ENCODE peak calls at places on chromosomes 6 and 20, in five cellular contexts. One of them, this sample, is unnamed.

GRCh38 chr20:40993794-40994540 is 34.7 kb upstream of the TOP1 start:
- DNase-seq in mucosa of descending colon: no peak
- DNase-seq in ecto neural progenitor cell: no peak
- DNase-seq in fibroblast of pulmonary artery: no peak
- DNase-seq in epithelial cell of esophagus: no peak
- DNase-seq in this sample: no peak

GRCh38 chr6:98529364-98529763 is 305.0 kb upstream of the POU3F2 start:
- DNase-seq in mucosa of descending colon: no peak
- DNase-seq in ecto neural progenitor cell: no peak
- DNase-seq in fibroblast of pulmonary artery: no peak
- DNase-seq in epithelial cell of esophagus: no peak
- DNase-seq in this sample: no peak

GRCh38 chr20:62893700-62894099 is 32.1 kb upstream of the TCFL5 start:
- DNase-seq in mucosa of descending colon: peak; percentile 45
- DNase-seq in ecto neural progenitor cell: no peak
- DNase-seq in fibroblast of pulmonary artery: no peak
- DNase-seq in epithelial cell of esophagus: no peak
- DNase-seq in this sample: no peak

GRCh38 chr6:161356167-161356844 is 82.4 kb upstream of the AGPAT4 start:
- DNase-seq in mucosa of descending colon: no peak
- DNase-seq in ecto neural progenitor cell: peak; percentile 34
- DNase-seq in fibroblast of pulmonary artery: no peak
- DNase-seq in epithelial cell of esophagus: no peak
- DNase-seq in this sample: no peak

GRCh38 chr20:9608639-9609440 is 94.5 kb downstream of the LAMP5 start:
- DNase-seq in mucosa of descending colon: no peak
- DNase-seq in ecto neural progenitor cell: no peak
- DNase-seq in fibroblast of pulmonary artery: no peak
- DNase-seq in epithelial cell of esophagus: peak; percentile 47
- DNase-seq in this sample: no peak

GRCh38 chr20:36465109-36466080 is 75.9 kb upstream of the MYL9 start:
- DNase-seq in mucosa of descending colon: no peak
- DNase-seq in ecto neural progenitor cell: no peak
- DNase-seq in fibroblast of pulmonary artery: peak; percentile 65
- DNase-seq in epithelial cell of esophagus: peak; percentile 90
- DNase-seq in this sample: peak; percentile 75

GRCh38 chr6:4518506-4518905 is 257.7 kb upstream of the CDYL start:
- DNase-seq in mucosa of descending colon: no peak
- DNase-seq in ecto neural progenitor cell: no peak
- DNase-seq in fibroblast of pulmonary artery: peak; percentile 46
- DNase-seq in epithelial cell of esophagus: peak; percentile 32
- DNase-seq in this sample: no peak

GRCh38 chr20:10315138-10315537 is 96.5 kb downstream of the SNAP25 start:
- DNase-seq in mucosa of descending colon: no peak
- DNase-seq in ecto neural progenitor cell: no peak
- DNase-seq in fibroblast of pulmonary artery: no peak
- DNase-seq in epithelial cell of esophagus: no peak
- DNase-seq in this sample: no peak

GRCh38 chr6:82589509-82590206 is 226.0 kb downstream of the TPBG start:
- DNase-seq in mucosa of descending colon: no peak
- DNase-seq in ecto neural progenitor cell: no peak
- DNase-seq in fibroblast of pulmonary artery: peak; percentile 50
- DNase-seq in epithelial cell of esophagus: peak; percentile 67
- DNase-seq in this sample: peak; percentile 9

GRCh38 chr6:159676804-159677203 is 16.2 kb downstream of the SOD2 start:
- DNase-seq in mucosa of descending colon: no peak
- DNase-seq in ecto neural progenitor cell: no peak
- DNase-seq in fibroblast of pulmonary artery: peak; percentile 62
- DNase-seq in epithelial cell of esophagus: no peak
- DNase-seq in this sample: no peak

GRCh38 chr6:20746024-20746423 is 211.8 kb downstream of the CDKAL1 start:
- DNase-seq in mucosa of descending colon: no peak
- DNase-seq in ecto neural progenitor cell: no peak
- DNase-seq in fibroblast of pulmonary artery: no peak
- DNase-seq in epithelial cell of esophagus: peak; percentile 33
- DNase-seq in this sample: no peak

GRCh38 chr6:138817799-138818198 is 21.9 kb downstream of the ECT2L start:
- DNase-seq in mucosa of descending colon: peak; percentile 74
- DNase-seq in ecto neural progenitor cell: peak; percentile 60
- DNase-seq in fibroblast of pulmonary artery: peak; percentile 66
- DNase-seq in epithelial cell of esophagus: peak; percentile 100
- DNase-seq in this sample: peak; percentile 50

GRCh38 chr20:14142171-14142570 is 146.9 kb downstream of the MACROD2 start:
- DNase-seq in mucosa of descending colon: no peak
- DNase-seq in ecto neural progenitor cell: peak; percentile 74
- DNase-seq in fibroblast of pulmonary artery: peak; percentile 71
- DNase-seq in epithelial cell of esophagus: peak; percentile 71
- DNase-seq in this sample: no peak

GRCh38 chr6:66210964-66211363 is 503.9 kb upstream of the EYS start:
- DNase-seq in mucosa of descending colon: no peak
- DNase-seq in ecto neural progenitor cell: no peak
- DNase-seq in fibroblast of pulmonary artery: no peak
- DNase-seq in epithelial cell of esophagus: peak; percentile 0
- DNase-seq in this sample: no peak

GRCh38 chr6:156925718-156926607 is 148.8 kb downstream of the ARID1B start:
- DNase-seq in mucosa of descending colon: no peak
- DNase-seq in ecto neural progenitor cell: no peak
- DNase-seq in fibroblast of pulmonary artery: no peak
- DNase-seq in epithelial cell of esophagus: peak; percentile 45
- DNase-seq in this sample: no peak

GRCh38 chr6:151891524-151891923 is 84.0 kb downstream of the ESR1 start:
- DNase-seq in mucosa of descending colon: no peak
- DNase-seq in ecto neural progenitor cell: no peak
- DNase-seq in fibroblast of pulmonary artery: no peak
- DNase-seq in epithelial cell of esophagus: no peak
- DNase-seq in this sample: no peak

GRCh38 chr6:628772-629171 is 28.1 kb downstream of the HUS1B start:
- DNase-seq in mucosa of descending colon: no peak
- DNase-seq in ecto neural progenitor cell: no peak
- DNase-seq in fibroblast of pulmonary artery: no peak
- DNase-seq in epithelial cell of esophagus: no peak
- DNase-seq in this sample: no peak

GRCh38 chr6:154888896-154889295 is 106.2 kb upstream of the TIAM2 start:
- DNase-seq in mucosa of descending colon: no peak
- DNase-seq in ecto neural progenitor cell: no peak
- DNase-seq in fibroblast of pulmonary artery: no peak
- DNase-seq in epithelial cell of esophagus: no peak
- DNase-seq in this sample: no peak

GRCh38 chr20:24662756-24663399 is 193.4 kb downstream of the SYNDIG1 start:
- DNase-seq in mucosa of descending colon: no peak
- DNase-seq in ecto neural progenitor cell: no peak
- DNase-seq in fibroblast of pulmonary artery: no peak
- DNase-seq in epithelial cell of esophagus: no peak
- DNase-seq in this sample: no peak

GRCh38 chr20:31670371-31671228 is 32.9 kb downstream of the COX4I2 start:
- DNase-seq in mucosa of descending colon: peak; percentile 63
- DNase-seq in ecto neural progenitor cell: no peak
- DNase-seq in fibroblast of pulmonary artery: no peak
- DNase-seq in epithelial cell of esophagus: no peak
- DNase-seq in this sample: no peak

GRCh38 chr6:20447581-20448132 is 46.0 kb downstream of the E2F3 start:
- DNase-seq in mucosa of descending colon: no peak
- DNase-seq in ecto neural progenitor cell: no peak
- DNase-seq in fibroblast of pulmonary artery: peak; percentile 34
- DNase-seq in epithelial cell of esophagus: no peak
- DNase-seq in this sample: no peak

GRCh38 chr6:168165373-168165772 is 86.4 kb upstream of the FRMD1 start:
- DNase-seq in mucosa of descending colon: no peak
- DNase-seq in ecto neural progenitor cell: no peak
- DNase-seq in fibroblast of pulmonary artery: no peak
- DNase-seq in epithelial cell of esophagus: no peak
- DNase-seq in this sample: no peak

GRCh38 chr20:49641683-49642649 is 71.7 kb downstream of the B4GALT5 start:
- DNase-seq in mucosa of descending colon: peak; percentile 64
- DNase-seq in ecto neural progenitor cell: no peak
- DNase-seq in fibroblast of pulmonary artery: no peak
- DNase-seq in epithelial cell of esophagus: no peak
- DNase-seq in this sample: no peak

GRCh38 chr6:140051521-140052455 is 677.3 kb upstream of the CITED2 start:
- DNase-seq in mucosa of descending colon: no peak
- DNase-seq in ecto neural progenitor cell: no peak
- DNase-seq in fibroblast of pulmonary artery: peak; percentile 97
- DNase-seq in epithelial cell of esophagus: peak; percentile 96
- DNase-seq in this sample: no peak

GRCh38 chr6:42292002-42292735 is 74.5 kb upstream of the MRPS10 start:
- DNase-seq in mucosa of descending colon: no peak
- DNase-seq in ecto neural progenitor cell: no peak
- DNase-seq in fibroblast of pulmonary artery: peak; percentile 83
- DNase-seq in epithelial cell of esophagus: peak; percentile 94
- DNase-seq in this sample: peak; percentile 61

GRCh38 chr20:6045566-6045965 is 8.3 kb downstream of the LRRN4 start:
- DNase-seq in mucosa of descending colon: no peak
- DNase-seq in ecto neural progenitor cell: no peak
- DNase-seq in fibroblast of pulmonary artery: no peak
- DNase-seq in epithelial cell of esophagus: peak; percentile 16
- DNase-seq in this sample: no peak

GRCh38 chr6:107712523-107713213 is 111.4 kb downstream of the SCML4 start:
- DNase-seq in mucosa of descending colon: no peak
- DNase-seq in ecto neural progenitor cell: peak; percentile 42
- DNase-seq in fibroblast of pulmonary artery: peak; percentile 29
- DNase-seq in epithelial cell of esophagus: peak; percentile 90
- DNase-seq in this sample: peak; percentile 66

GRCh38 chr6:143180860-143181259 is 120.2 kb downstream of the AIG1 start:
- DNase-seq in mucosa of descending colon: no peak
- DNase-seq in ecto neural progenitor cell: no peak
- DNase-seq in fibroblast of pulmonary artery: no peak
- DNase-seq in epithelial cell of esophagus: no peak
- DNase-seq in this sample: no peak

GRCh38 chr6:22737331-22737730 is 168.0 kb downstream of the HDGFL1 start:
- DNase-seq in mucosa of descending colon: no peak
- DNase-seq in ecto neural progenitor cell: peak; percentile 71
- DNase-seq in fibroblast of pulmonary artery: peak; percentile 68
- DNase-seq in epithelial cell of esophagus: peak; percentile 53
- DNase-seq in this sample: no peak

GRCh38 chr6:148760568-148761531 is 14.0 kb downstream of the UST start:
- DNase-seq in mucosa of descending colon: peak; percentile 87
- DNase-seq in ecto neural progenitor cell: peak; percentile 62
- DNase-seq in fibroblast of pulmonary artery: peak; percentile 91
- DNase-seq in epithelial cell of esophagus: peak; percentile 38
- DNase-seq in this sample: peak; percentile 75

GRCh38 chr6:138485586-138486248 is 13.6 kb downstream of the NHSL1 start:
- DNase-seq in mucosa of descending colon: no peak
- DNase-seq in ecto neural progenitor cell: peak; percentile 68
- DNase-seq in fibroblast of pulmonary artery: no peak
- DNase-seq in epithelial cell of esophagus: no peak
- DNase-seq in this sample: no peak

GRCh38 chr6:125250511-125250910 is 51.3 kb downstream of the HDDC2 start:
- DNase-seq in mucosa of descending colon: no peak
- DNase-seq in ecto neural progenitor cell: no peak
- DNase-seq in fibroblast of pulmonary artery: no peak
- DNase-seq in epithelial cell of esophagus: no peak
- DNase-seq in this sample: no peak

GRCh38 chr20:50551288-50551687 is 41.1 kb downstream of the PTPN1 start:
- DNase-seq in mucosa of descending colon: no peak
- DNase-seq in ecto neural progenitor cell: no peak
- DNase-seq in fibroblast of pulmonary artery: no peak
- DNase-seq in epithelial cell of esophagus: peak; percentile 75
- DNase-seq in this sample: peak; percentile 50

GRCh38 chr6:43143235-43144124 is 27.6 kb upstream of the SRF start:
- DNase-seq in mucosa of descending colon: peak; percentile 82
- DNase-seq in ecto neural progenitor cell: peak; percentile 95
- DNase-seq in fibroblast of pulmonary artery: peak; percentile 92
- DNase-seq in epithelial cell of esophagus: peak; percentile 87
- DNase-seq in this sample: peak; percentile 87

GRCh38 chr6:30998785-30999184 is 11.5 kb upstream of the MUC22 start:
- DNase-seq in mucosa of descending colon: no peak
- DNase-seq in ecto neural progenitor cell: no peak
- DNase-seq in fibroblast of pulmonary artery: no peak
- DNase-seq in epithelial cell of esophagus: peak; percentile 78
- DNase-seq in this sample: no peak

GRCh38 chr6:37994238-37994637 is 174.7 kb downstream of the ZFAND3 start:
- DNase-seq in mucosa of descending colon: no peak
- DNase-seq in ecto neural progenitor cell: no peak
- DNase-seq in fibroblast of pulmonary artery: peak; percentile 45
- DNase-seq in epithelial cell of esophagus: peak; percentile 30
- DNase-seq in this sample: no peak

GRCh38 chr20:47456952-47457724 is 44.5 kb upstream of the NCOA3 start:
- DNase-seq in mucosa of descending colon: no peak
- DNase-seq in ecto neural progenitor cell: no peak
- DNase-seq in fibroblast of pulmonary artery: peak; percentile 68
- DNase-seq in epithelial cell of esophagus: peak; percentile 77
- DNase-seq in this sample: peak; percentile 28

GRCh38 chr20:5122861-5123260 is 3.1 kb upstream of the PCNA start:
- DNase-seq in mucosa of descending colon: no peak
- DNase-seq in ecto neural progenitor cell: no peak
- DNase-seq in fibroblast of pulmonary artery: no peak
- DNase-seq in epithelial cell of esophagus: no peak
- DNase-seq in this sample: no peak